ENCODE peak calls at places on chromosomes 6 and 20, in six cellular contexts. One of them, this sample, is unnamed.

GRCh38 chr6:110140650-110141049 is 38.8 kb downstream of the WASF1 start:
- DNase-seq in right lobe of liver: no peak
- DNase-seq in IMR-90: peak; percentile 75
- DNase-seq in sigmoid colon: no peak
- DNase-seq in A549: peak; percentile 36
- DNase-seq in ovary: no peak
- DNase-seq in this sample: no peak

GRCh38 chr6:44481056-44481455 is 93.5 kb downstream of the CDC5L start:
- DNase-seq in right lobe of liver: no peak
- DNase-seq in IMR-90: no peak
- DNase-seq in sigmoid colon: no peak
- DNase-seq in A549: no peak
- DNase-seq in ovary: no peak
- DNase-seq in this sample: no peak

GRCh38 chr6:139364982-139365379 is 9.5 kb downstream of the CITED2 start:
- DNase-seq in right lobe of liver: no peak
- DNase-seq in IMR-90: no peak
- DNase-seq in sigmoid colon: no peak
- DNase-seq in A549: no peak
- DNase-seq in ovary: no peak
- DNase-seq in this sample: no peak

GRCh38 chr6:4775591-4776492 is at the start of gene CDYL:
- DNase-seq in right lobe of liver: peak; percentile 91
- DNase-seq in IMR-90: peak; percentile 85
- DNase-seq in sigmoid colon: peak; percentile 93
- DNase-seq in A549: peak; percentile 87
- DNase-seq in ovary: peak; percentile 84
- DNase-seq in this sample: peak; percentile 64

GRCh38 chr6:84638286-84638685 is 126.1 kb downstream of the TBX18 start:
- DNase-seq in right lobe of liver: no peak
- DNase-seq in IMR-90: no peak
- DNase-seq in sigmoid colon: no peak
- DNase-seq in A549: no peak
- DNase-seq in ovary: no peak
- DNase-seq in this sample: no peak

GRCh38 chr20:45419188-45420091 is 3.5 kb downstream of the PIGT start:
- DNase-seq in right lobe of liver: peak; percentile 45
- DNase-seq in IMR-90: peak; percentile 94
- DNase-seq in sigmoid colon: peak; percentile 83
- DNase-seq in A549: peak; percentile 90
- DNase-seq in ovary: no peak
- DNase-seq in this sample: peak; percentile 59

GRCh38 chr6:151716446-151717047 is 90.9 kb upstream of the ESR1 start:
- DNase-seq in right lobe of liver: peak; percentile 42
- DNase-seq in IMR-90: no peak
- DNase-seq in sigmoid colon: no peak
- DNase-seq in A549: peak; percentile 14
- DNase-seq in ovary: no peak
- DNase-seq in this sample: no peak

GRCh38 chr6:72657798-72658197 is 35.9 kb downstream of the KCNQ5 start:
- DNase-seq in right lobe of liver: no peak
- DNase-seq in IMR-90: peak; percentile 47
- DNase-seq in sigmoid colon: no peak
- DNase-seq in A549: no peak
- DNase-seq in ovary: no peak
- DNase-seq in this sample: no peak

GRCh38 chr6:41901882-41902519 is 6.8 kb upstream of the USP49 start:
- DNase-seq in right lobe of liver: no peak
- DNase-seq in IMR-90: peak; percentile 16
- DNase-seq in sigmoid colon: no peak
- DNase-seq in A549: peak; percentile 52
- DNase-seq in ovary: no peak
- DNase-seq in this sample: peak; percentile 10

GRCh38 chr6:118894425-118895240 is 681 bp downstream of the ASF1A start:
- DNase-seq in right lobe of liver: peak; percentile 68
- DNase-seq in IMR-90: peak; percentile 66
- DNase-seq in sigmoid colon: peak; percentile 79
- DNase-seq in A549: peak; percentile 45
- DNase-seq in ovary: peak; percentile 67
- DNase-seq in this sample: peak; percentile 26

GRCh38 chr6:27096834-27097511 is 150.5 kb upstream of the PRSS16 start:
- DNase-seq in right lobe of liver: peak; percentile 49
- DNase-seq in IMR-90: peak; percentile 75
- DNase-seq in sigmoid colon: no peak
- DNase-seq in A549: peak; percentile 87
- DNase-seq in ovary: peak; percentile 14
- DNase-seq in this sample: no peak

GRCh38 chr20:39453890-39454289 is 491.7 kb downstream of the DHX35 start:
- DNase-seq in right lobe of liver: no peak
- DNase-seq in IMR-90: no peak
- DNase-seq in sigmoid colon: no peak
- DNase-seq in A549: no peak
- DNase-seq in ovary: no peak
- DNase-seq in this sample: no peak

GRCh38 chr6:56065408-56065807 is 182.0 kb downstream of the COL21A1 start:
- DNase-seq in right lobe of liver: no peak
- DNase-seq in IMR-90: no peak
- DNase-seq in sigmoid colon: no peak
- DNase-seq in A549: no peak
- DNase-seq in ovary: no peak
- DNase-seq in this sample: no peak

GRCh38 chr20:45154183-45154582 is 20.5 kb upstream of the PI3 start:
- DNase-seq in right lobe of liver: no peak
- DNase-seq in IMR-90: peak; percentile 5
- DNase-seq in sigmoid colon: no peak
- DNase-seq in A549: peak; percentile 5
- DNase-seq in ovary: no peak
- DNase-seq in this sample: no peak

GRCh38 chr20:1802385-1803215 is 92.6 kb upstream of the SIRPA start:
- DNase-seq in right lobe of liver: peak; percentile 79
- DNase-seq in IMR-90: peak; percentile 76
- DNase-seq in sigmoid colon: peak; percentile 80
- DNase-seq in A549: peak; percentile 70
- DNase-seq in ovary: no peak
- DNase-seq in this sample: peak; percentile 33

GRCh38 chr20:59149678-59150504 is 13.7 kb upstream of the ZNF831 start:
- DNase-seq in right lobe of liver: no peak
- DNase-seq in IMR-90: no peak
- DNase-seq in sigmoid colon: no peak
- DNase-seq in A549: no peak
- DNase-seq in ovary: no peak
- DNase-seq in this sample: no peak

GRCh38 chr20:33210371-33210770 is 6.8 kb upstream of the BPIFA3 start:
- DNase-seq in right lobe of liver: no peak
- DNase-seq in IMR-90: no peak
- DNase-seq in sigmoid colon: no peak
- DNase-seq in A549: no peak
- DNase-seq in ovary: no peak
- DNase-seq in this sample: no peak

GRCh38 chr20:20897922-20898321 is 185.5 kb upstream of the RALGAPA2 start:
- DNase-seq in right lobe of liver: no peak
- DNase-seq in IMR-90: no peak
- DNase-seq in sigmoid colon: no peak
- DNase-seq in A549: no peak
- DNase-seq in ovary: no peak
- DNase-seq in this sample: no peak

GRCh38 chr20:63745424-63745805 is 5.8 kb downstream of the SLC2A4RG start:
- DNase-seq in right lobe of liver: no peak
- DNase-seq in IMR-90: no peak
- DNase-seq in sigmoid colon: no peak
- DNase-seq in A549: no peak
- DNase-seq in ovary: no peak
- DNase-seq in this sample: no peak

GRCh38 chr20:3092611-3093379 is 8.3 kb upstream of the AVP start:
- DNase-seq in right lobe of liver: no peak
- DNase-seq in IMR-90: no peak
- DNase-seq in sigmoid colon: no peak
- DNase-seq in A549: no peak
- DNase-seq in ovary: no peak
- DNase-seq in this sample: no peak

GRCh38 chr20:37734228-37734980 is 40.6 kb downstream of the CTNNBL1 start:
- DNase-seq in right lobe of liver: no peak
- DNase-seq in IMR-90: peak; percentile 38
- DNase-seq in sigmoid colon: no peak
- DNase-seq in A549: no peak
- DNase-seq in ovary: no peak
- DNase-seq in this sample: no peak

GRCh38 chr6:56663344-56663743 is 20.7 kb upstream of the DST start:
- DNase-seq in right lobe of liver: no peak
- DNase-seq in IMR-90: no peak
- DNase-seq in sigmoid colon: no peak
- DNase-seq in A549: peak; percentile 17
- DNase-seq in ovary: no peak
- DNase-seq in this sample: no peak

GRCh38 chr6:148235446-148235845 is 107.2 kb upstream of the SASH1 start:
- DNase-seq in right lobe of liver: no peak
- DNase-seq in IMR-90: peak; percentile 70
- DNase-seq in sigmoid colon: no peak
- DNase-seq in A549: no peak
- DNase-seq in ovary: no peak
- DNase-seq in this sample: no peak

GRCh38 chr20:61115627-61116026 is 136.4 kb upstream of the CDH4 start:
- DNase-seq in right lobe of liver: no peak
- DNase-seq in IMR-90: no peak
- DNase-seq in sigmoid colon: no peak
- DNase-seq in A549: peak; percentile 30
- DNase-seq in ovary: no peak
- DNase-seq in this sample: no peak

GRCh38 chr6:140318408-140318807 is 944.0 kb upstream of the CITED2 start:
- DNase-seq in right lobe of liver: no peak
- DNase-seq in IMR-90: no peak
- DNase-seq in sigmoid colon: no peak
- DNase-seq in A549: no peak
- DNase-seq in ovary: no peak
- DNase-seq in this sample: no peak

GRCh38 chr20:57061058-57061900 is 205.2 kb downstream of the BMP7 start:
- DNase-seq in right lobe of liver: no peak
- DNase-seq in IMR-90: no peak
- DNase-seq in sigmoid colon: peak; percentile 73
- DNase-seq in A549: peak; percentile 47
- DNase-seq in ovary: no peak
- DNase-seq in this sample: no peak

GRCh38 chr6:125469915-125470314 is 168.1 kb upstream of the HDDC2 start:
- DNase-seq in right lobe of liver: no peak
- DNase-seq in IMR-90: no peak
- DNase-seq in sigmoid colon: no peak
- DNase-seq in A549: no peak
- DNase-seq in ovary: no peak
- DNase-seq in this sample: no peak

GRCh38 chr20:39462436-39462835 is 500.3 kb downstream of the DHX35 start:
- DNase-seq in right lobe of liver: no peak
- DNase-seq in IMR-90: no peak
- DNase-seq in sigmoid colon: no peak
- DNase-seq in A549: no peak
- DNase-seq in ovary: no peak
- DNase-seq in this sample: no peak

DNA sequence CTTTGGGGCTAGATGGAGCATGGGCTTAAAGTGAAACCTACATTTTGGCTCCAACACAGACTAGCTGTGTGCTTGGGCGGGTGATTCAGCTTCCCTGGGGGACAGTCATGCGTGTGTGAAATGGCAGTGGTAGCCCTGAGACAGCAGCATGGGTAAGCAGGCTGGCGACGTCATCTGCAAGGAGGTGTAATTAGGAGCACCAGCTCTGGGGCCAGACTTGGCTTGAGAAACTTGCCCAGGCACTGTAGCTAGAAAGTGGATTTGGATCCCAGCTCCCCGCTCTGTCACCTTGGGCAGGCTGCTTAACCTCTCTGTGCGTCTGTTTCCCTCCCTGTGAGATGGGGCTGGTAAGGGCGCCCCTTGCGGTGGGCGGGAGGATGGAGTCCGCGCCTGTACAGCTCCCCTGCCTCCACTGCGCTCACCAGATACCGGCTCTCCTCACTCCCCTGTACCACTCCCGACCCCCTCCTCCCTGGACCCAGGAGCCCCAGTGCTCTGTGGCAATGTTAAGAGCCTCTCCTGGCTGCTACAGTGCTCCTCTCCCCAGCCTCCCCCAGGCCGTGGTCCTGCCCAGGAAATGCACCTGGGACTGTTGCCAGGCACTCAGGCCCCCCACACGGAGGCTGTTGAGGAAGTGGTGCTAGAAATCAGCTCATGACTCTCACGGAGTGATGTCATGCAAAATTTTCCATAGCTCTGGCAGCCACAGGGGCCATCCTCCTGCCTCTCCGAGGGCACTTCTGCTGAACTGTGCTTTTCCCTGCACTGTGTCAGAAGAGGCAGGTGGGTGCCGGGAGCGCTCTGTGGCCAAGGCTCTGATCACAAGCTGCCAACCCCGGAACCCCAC is 44.6 kb downstream of the SYNJ2 start:
- DNase-seq in right lobe of liver: peak; percentile 81
- DNase-seq in IMR-90: peak; percentile 99
- DNase-seq in sigmoid colon: peak; percentile 93
- DNase-seq in A549: peak; percentile 93
- DNase-seq in ovary: peak; percentile 85
- DNase-seq in this sample: peak; percentile 70
- TF ChIP-seq POLR2A in right lobe of liver: no peak
- TF ChIP-seq POLR2A in IMR-90: peak; percentile 62
- TF ChIP-seq POLR2A in sigmoid colon: no peak
- TF ChIP-seq POLR2A in A549: no peak
- TF ChIP-seq POLR2A in ovary: no peak
- TF ChIP-seq POLR2A in this sample: no peak

DNA sequence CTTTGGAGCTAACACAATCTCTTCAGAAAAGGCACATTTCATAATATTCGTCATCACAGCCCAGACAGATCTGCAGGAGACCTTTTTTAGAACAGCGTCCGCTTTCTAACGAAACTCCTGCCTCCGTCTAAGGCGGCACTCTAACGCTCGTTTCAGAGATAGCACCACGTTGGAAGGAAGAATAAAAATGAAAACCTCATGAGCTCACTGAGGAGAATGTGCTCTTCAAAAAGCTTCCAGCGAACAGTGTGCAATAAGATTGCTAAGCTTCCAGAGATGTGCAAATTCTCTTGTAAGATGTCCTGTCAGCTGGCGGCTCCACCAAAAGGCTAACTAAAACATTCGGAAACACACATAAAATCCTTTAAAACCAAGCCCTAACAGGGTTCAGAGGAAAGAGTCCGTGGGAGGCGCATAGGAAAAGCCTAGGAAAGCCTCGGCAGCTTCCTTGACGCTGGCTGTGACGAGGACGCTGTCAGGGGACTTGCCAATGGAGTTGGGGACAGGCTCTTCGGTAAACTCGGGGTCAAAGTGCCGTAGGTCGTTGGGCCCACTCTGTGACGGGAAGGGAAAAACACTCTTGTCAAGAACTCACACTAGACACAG is 117.6 kb upstream of the SLC2A12 start:
- DNase-seq in right lobe of liver: peak; percentile 58
- DNase-seq in IMR-90: peak; percentile 32
- DNase-seq in sigmoid colon: no peak
- DNase-seq in A549: no peak
- DNase-seq in ovary: no peak
- DNase-seq in this sample: no peak
- H3K4me3 ChIP-seq in right lobe of liver: peak overlapping the region; percentile 93
- H3K4me3 ChIP-seq in IMR-90: peak overlapping the region; percentile 35
- H3K4me3 ChIP-seq in sigmoid colon: no peak overlapping the region
- H3K4me3 ChIP-seq in A549: peak overlapping the region; percentile 81
- H3K4me3 ChIP-seq in ovary: peak overlapping the region; percentile 16
- H3K4me3 ChIP-seq in this sample: peak overlapping the region; percentile 88

GRCh38 chr6:43223175-43223574 is 6.1 kb downstream of the DNPH1 start:
- DNase-seq in right lobe of liver: no peak
- DNase-seq in IMR-90: no peak
- DNase-seq in sigmoid colon: peak; percentile 53
- DNase-seq in A549: no peak
- DNase-seq in ovary: no peak
- DNase-seq in this sample: no peak
- TF ChIP-seq POLR2A in right lobe of liver: no peak
- TF ChIP-seq POLR2A in IMR-90: no peak
- TF ChIP-seq POLR2A in sigmoid colon: no peak
- TF ChIP-seq POLR2A in A549: no peak
- TF ChIP-seq POLR2A in ovary: no peak
- TF ChIP-seq POLR2A in this sample: no peak

GRCh38 chr20:47506335-47506734 is 4.6 kb downstream of the NCOA3 start:
- DNase-seq in right lobe of liver: no peak
- DNase-seq in IMR-90: no peak
- DNase-seq in sigmoid colon: no peak
- DNase-seq in A549: no peak
- DNase-seq in ovary: no peak
- DNase-seq in this sample: no peak
- H3K4me3 ChIP-seq in right lobe of liver: no peak overlapping the region
- H3K4me3 ChIP-seq in IMR-90: no peak overlapping the region
- H3K4me3 ChIP-seq in sigmoid colon: no peak overlapping the region
- H3K4me3 ChIP-seq in A549: peak overlapping the region; percentile 19
- H3K4me3 ChIP-seq in ovary: no peak overlapping the region
- H3K4me3 ChIP-seq in this sample: no peak overlapping the region